ENCODE peak calls at places on chromosomes 11 and 22, in nine cellular contexts. A, H, J, D, T, S, F, B and W are unnamed samples.

GRCh38 chr11:126703661-126704060 is 296.9 kb downstream of the KIRREL3 start:
- DNase-seq in A (no peak), H (no peak), J (no peak), D (peak), T (no peak), S (no peak), F (no peak), B (no peak), W (peak)

GRCh38 chr11:44133335-44133946 is 38.0 kb downstream of the EXT2 start:
- DNase-seq in A (no peak), H (no peak), J (peak), D (peak), T (no peak), S (peak), F (peak), B (no peak), W (peak)

GRCh38 chr11:3203221-3204043 is 15.2 kb downstream of the MRGPRG start:
- DNase-seq in A (peak), H (no peak), J (no peak), D (peak), T (no peak), S (no peak), F (no peak), B (no peak), W (no peak)

GRCh38 chr22:38312261-38312800 is 4.9 kb downstream of the CSNK1E start:
- DNase-seq in A (no peak), H (no peak), J (no peak), D (peak), T (no peak), S (no peak), F (no peak), B (no peak), W (peak)

GRCh38 chr11:27194976-27195375 is 154.4 kb downstream of the BBOX1 start:
- DNase-seq in A (no peak), H (no peak), J (no peak), D (peak), T (no peak), S (no peak), F (no peak), B (no peak), W (peak)

GRCh38 chr11:121625784-121626506 is 173.2 kb upstream of the SORL1-AS1 start:
- DNase-seq in A (no peak), H (no peak), J (peak), D (peak), T (no peak), S (no peak), F (no peak), B (no peak), W (peak)

GRCh38 chr11:110297082-110297725 is 790 bp upstream of the RDX start:
- DNase-seq in A (no peak), H (no peak), J (peak), D (peak), T (no peak), S (no peak), F (no peak), B (no peak), W (peak)

GRCh38 chr22:35883028-35883620 is 145.5 kb downstream of the RBFOX2 start:
- DNase-seq in A (no peak), H (no peak), J (peak), D (peak), T (peak), S (no peak), F (no peak), B (no peak), W (peak)

GRCh38 chr11:47498149-47498548 is 49.2 kb upstream of the RAPSN start:
- DNase-seq in A (no peak), H (no peak), J (no peak), D (no peak), T (no peak), S (no peak), F (no peak), B (no peak), W (no peak)

GRCh38 chr22:25554321-25555088 is 10.0 kb upstream of the GRK3 start:
- DNase-seq in A (no peak), H (no peak), J (no peak), D (no peak), T (no peak), S (no peak), F (no peak), B (no peak), W (no peak)

GRCh38 chr11:75202195-75202594 is 38.4 kb upstream of the TPBGL start:
- DNase-seq in A (no peak), H (no peak), J (no peak), D (no peak), T (no peak), S (no peak), F (no peak), B (no peak), W (no peak)

GRCh38 chr11:114129699-114130659 is 70.5 kb downstream of the ZBTB16 start:
- DNase-seq in A (no peak), H (no peak), J (no peak), D (no peak), T (no peak), S (no peak), F (no peak), B (no peak), W (no peak)

GRCh38 chr11:72067676-72068075 is 12.7 kb downstream of the NUMA1 start:
- DNase-seq in A (no peak), H (no peak), J (no peak), D (no peak), T (no peak), S (no peak), F (no peak), B (no peak), W (no peak)